ENCODE peak calls at places on chromosomes 11 and 22, in seven cellular contexts. One of them, this sample, is unnamed. For H3K9me3, the result is how much of the 10 kb centered on the place peaks cover.

GRCh38 chr22:41966607-41967240 is 2.5 kb upstream of the SEPTIN3 start:
- DNase-seq in IMR-90: peak
- DNase-seq in stomach: peak
- DNase-seq in hepatocyte: peak
- DNase-seq in tibial artery: peak
- DNase-seq in cardiac muscle cell: peak
- DNase-seq in GM23248: peak
- DNase-seq in this sample: peak

GRCh38 chr11:3947084-3947483 is 91.6 kb downstream of the STIM1 start:
- DNase-seq in tibial artery: peak
- DNase-seq in cardiac muscle cell: peak
- DNase-seq in IMR-90: peak
- DNase-seq in stomach: no peak
- DNase-seq in hepatocyte: no peak
- DNase-seq in GM23248: peak
- DNase-seq in this sample: peak

GRCh38 chr22:36507518-36508010 is 724 bp upstream of the FOXRED2 start:
- DNase-seq in GM23248: no peak
- DNase-seq in tibial artery: no peak
- DNase-seq in cardiac muscle cell: no peak
- DNase-seq in stomach: no peak
- DNase-seq in IMR-90: no peak
- DNase-seq in hepatocyte: no peak
- DNase-seq in this sample: no peak

GRCh38 chr11:86243377-86243776 is 1.2 kb upstream of the EED start:
- DNase-seq in GM23248: no peak
- DNase-seq in tibial artery: no peak
- DNase-seq in hepatocyte: no peak
- DNase-seq in IMR-90: no peak
- DNase-seq in stomach: no peak
- DNase-seq in cardiac muscle cell: no peak
- DNase-seq in this sample: no peak

GRCh38 chr11:76783901-76784813 is 1.0 kb downstream of the TSKU start:
- DNase-seq in cardiac muscle cell: peak
- DNase-seq in GM23248: peak
- DNase-seq in stomach: peak
- DNase-seq in tibial artery: no peak
- DNase-seq in IMR-90: peak
- DNase-seq in hepatocyte: peak
- DNase-seq in this sample: peak

GRCh38 chr22:21589415-21589814 is 21.9 kb downstream of the UBE2L3 start:
- DNase-seq in IMR-90: no peak
- DNase-seq in tibial artery: no peak
- DNase-seq in cardiac muscle cell: no peak
- DNase-seq in GM23248: no peak
- DNase-seq in stomach: no peak
- DNase-seq in hepatocyte: no peak
- DNase-seq in this sample: no peak

GRCh38 chr11:20309626-20310025 is 53.9 kb upstream of the HTATIP2 start:
- DNase-seq in hepatocyte: no peak
- DNase-seq in cardiac muscle cell: no peak
- DNase-seq in IMR-90: no peak
- DNase-seq in stomach: no peak
- DNase-seq in tibial artery: no peak
- DNase-seq in GM23248: no peak
- DNase-seq in this sample: no peak

GRCh38 chr11:134026655-134027343 is 42.1 kb upstream of the JAM3 start:
- DNase-seq in cardiac muscle cell: peak
- DNase-seq in stomach: no peak
- DNase-seq in tibial artery: no peak
- DNase-seq in GM23248: no peak
- DNase-seq in IMR-90: no peak
- DNase-seq in hepatocyte: no peak
- DNase-seq in this sample: no peak

GRCh38 chr11:94799726-94800125 is 31.6 kb downstream of the AMOTL1 start:
- DNase-seq in IMR-90: no peak
- DNase-seq in GM23248: no peak
- DNase-seq in stomach: no peak
- DNase-seq in cardiac muscle cell: no peak
- DNase-seq in tibial artery: no peak
- DNase-seq in hepatocyte: no peak
- DNase-seq in this sample: no peak

GRCh38 chr11:68431984-68432600 is 28.5 kb upstream of the PPP6R3 start:
- DNase-seq in GM23248: no peak
- DNase-seq in IMR-90: no peak
- DNase-seq in cardiac muscle cell: no peak
- DNase-seq in tibial artery: no peak
- DNase-seq in hepatocyte: no peak
- DNase-seq in stomach: no peak
- DNase-seq in this sample: peak

GRCh38 chr11:75768112-75768908 is at the start of gene DGAT2:
- DNase-seq in hepatocyte: peak
- DNase-seq in GM23248: peak
- DNase-seq in cardiac muscle cell: peak
- DNase-seq in IMR-90: peak
- DNase-seq in stomach: peak
- DNase-seq in tibial artery: peak
- DNase-seq in this sample: peak

GRCh38 chr22:29369460-29369859 is 18.9 kb downstream of the AP1B1 start:
- DNase-seq in tibial artery: peak
- DNase-seq in GM23248: peak
- DNase-seq in IMR-90: peak
- DNase-seq in cardiac muscle cell: no peak
- DNase-seq in stomach: no peak
- DNase-seq in hepatocyte: peak
- DNase-seq in this sample: peak

GRCh38 chr11:109035261-109035660 is 370.4 kb downstream of the DDX10 start:
- DNase-seq in hepatocyte: no peak
- DNase-seq in GM23248: no peak
- DNase-seq in stomach: no peak
- DNase-seq in IMR-90: no peak
- DNase-seq in cardiac muscle cell: no peak
- DNase-seq in tibial artery: no peak
- DNase-seq in this sample: no peak

GRCh38 chr22:26321469-26321913 is 107.6 kb upstream of the ASPHD2 start:
- DNase-seq in hepatocyte: no peak
- DNase-seq in GM23248: peak
- DNase-seq in cardiac muscle cell: no peak
- DNase-seq in IMR-90: peak
- DNase-seq in tibial artery: no peak
- DNase-seq in stomach: no peak
- DNase-seq in this sample: no peak

GRCh38 chr11:76114238-76114637 is 92.1 kb downstream of the WNT11 start:
- DNase-seq in cardiac muscle cell: no peak
- DNase-seq in hepatocyte: no peak
- DNase-seq in tibial artery: no peak
- DNase-seq in stomach: no peak
- DNase-seq in IMR-90: no peak
- DNase-seq in GM23248: no peak
- DNase-seq in this sample: no peak

GRCh38 chr22:42693055-42693762 is 27.5 kb downstream of the A4GALT start:
- DNase-seq in GM23248: no peak
- DNase-seq in tibial artery: no peak
- DNase-seq in stomach: no peak
- DNase-seq in cardiac muscle cell: no peak
- DNase-seq in hepatocyte: no peak
- DNase-seq in IMR-90: no peak
- DNase-seq in this sample: no peak

GRCh38 chr22:22787805-22788459 is 99.7 kb upstream of the IGLL5 start:
- DNase-seq in stomach: peak
- DNase-seq in cardiac muscle cell: no peak
- DNase-seq in tibial artery: peak
- DNase-seq in IMR-90: peak
- DNase-seq in hepatocyte: peak
- DNase-seq in GM23248: peak
- DNase-seq in this sample: peak

GRCh38 chr22:19806213-19807160 is 45.9 kb downstream of the TBX1 start:
- DNase-seq in IMR-90: no peak
- DNase-seq in stomach: peak
- DNase-seq in cardiac muscle cell: no peak
- DNase-seq in hepatocyte: peak
- DNase-seq in GM23248: no peak
- DNase-seq in tibial artery: no peak
- DNase-seq in this sample: peak

GRCh38 chr11:45757672-45758071 is 47.3 kb upstream of the SLC35C1 start:
- DNase-seq in tibial artery: no peak
- DNase-seq in GM23248: no peak
- DNase-seq in cardiac muscle cell: no peak
- DNase-seq in hepatocyte: no peak
- DNase-seq in IMR-90: no peak
- DNase-seq in stomach: peak
- DNase-seq in this sample: no peak
- H3K9me3 ChIP-seq in tibial artery: under half
- H3K9me3 ChIP-seq in GM23248: under half
- H3K9me3 ChIP-seq in cardiac muscle cell: under half
- H3K9me3 ChIP-seq in hepatocyte: under half
- H3K9me3 ChIP-seq in IMR-90: under half
- H3K9me3 ChIP-seq in stomach: under half
- H3K9me3 ChIP-seq in this sample: under half

DNA sequence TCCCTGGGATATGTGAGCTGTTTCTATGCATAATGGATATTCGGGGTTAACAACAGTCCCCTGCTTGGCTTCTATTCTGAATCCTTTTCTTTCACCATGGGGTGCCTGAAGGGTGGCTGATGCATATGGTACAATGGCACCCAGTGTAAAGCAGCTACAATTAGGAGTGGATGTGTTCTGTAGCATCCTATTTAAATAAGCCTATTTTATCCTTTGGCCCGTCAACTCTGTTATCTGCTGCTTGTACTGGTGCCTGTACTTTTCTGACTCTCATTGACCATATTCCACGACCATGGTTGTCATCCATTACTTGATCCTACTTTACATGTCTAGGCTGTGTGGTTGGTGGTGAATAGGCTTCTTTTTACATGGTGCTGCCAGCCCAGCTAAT is 1.3 kb downstream of the TUG1 start:
- DNase-seq in tibial artery: no peak
- DNase-seq in stomach: no peak
- DNase-seq in IMR-90: no peak
- DNase-seq in hepatocyte: no peak
- DNase-seq in cardiac muscle cell: no peak
- DNase-seq in GM23248: peak
- DNase-seq in this sample: no peak
- H3K9me3 ChIP-seq in tibial artery: half or more
- H3K9me3 ChIP-seq in stomach: under half
- H3K9me3 ChIP-seq in IMR-90: under half
- H3K9me3 ChIP-seq in hepatocyte: under half
- H3K9me3 ChIP-seq in cardiac muscle cell: under half
- H3K9me3 ChIP-seq in GM23248: under half
- H3K9me3 ChIP-seq in this sample: under half

DNA sequence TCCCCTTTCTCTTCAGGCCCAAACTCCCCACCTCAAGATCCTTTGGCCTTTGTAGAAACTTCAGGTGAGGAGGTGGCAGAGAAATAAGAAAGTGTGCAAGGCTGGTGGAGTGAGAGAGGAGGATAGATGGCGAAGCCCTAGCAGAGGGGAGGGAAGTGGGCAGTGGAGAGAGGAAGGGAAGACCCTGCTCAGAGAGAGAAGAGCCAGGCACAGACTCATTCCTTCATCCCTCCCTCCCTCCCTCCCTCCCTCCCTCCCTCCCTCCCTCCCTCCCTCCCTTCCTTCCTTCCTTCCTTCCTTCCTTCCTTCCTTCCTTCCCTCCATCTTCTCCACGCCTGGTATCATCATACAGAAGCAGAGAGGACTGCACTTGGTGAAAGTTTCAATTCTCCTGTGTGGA is 21.0 kb downstream of the RTN4RL2 start:
- DNase-seq in cardiac muscle cell: no peak
- DNase-seq in hepatocyte: no peak
- DNase-seq in GM23248: no peak
- DNase-seq in tibial artery: no peak
- DNase-seq in stomach: no peak
- DNase-seq in IMR-90: no peak
- DNase-seq in this sample: no peak
- H3K9me3 ChIP-seq in cardiac muscle cell: under half
- H3K9me3 ChIP-seq in hepatocyte: under half
- H3K9me3 ChIP-seq in GM23248: under half
- H3K9me3 ChIP-seq in tibial artery: under half
- H3K9me3 ChIP-seq in stomach: under half
- H3K9me3 ChIP-seq in IMR-90: under half
- H3K9me3 ChIP-seq in this sample: under half

DNA sequence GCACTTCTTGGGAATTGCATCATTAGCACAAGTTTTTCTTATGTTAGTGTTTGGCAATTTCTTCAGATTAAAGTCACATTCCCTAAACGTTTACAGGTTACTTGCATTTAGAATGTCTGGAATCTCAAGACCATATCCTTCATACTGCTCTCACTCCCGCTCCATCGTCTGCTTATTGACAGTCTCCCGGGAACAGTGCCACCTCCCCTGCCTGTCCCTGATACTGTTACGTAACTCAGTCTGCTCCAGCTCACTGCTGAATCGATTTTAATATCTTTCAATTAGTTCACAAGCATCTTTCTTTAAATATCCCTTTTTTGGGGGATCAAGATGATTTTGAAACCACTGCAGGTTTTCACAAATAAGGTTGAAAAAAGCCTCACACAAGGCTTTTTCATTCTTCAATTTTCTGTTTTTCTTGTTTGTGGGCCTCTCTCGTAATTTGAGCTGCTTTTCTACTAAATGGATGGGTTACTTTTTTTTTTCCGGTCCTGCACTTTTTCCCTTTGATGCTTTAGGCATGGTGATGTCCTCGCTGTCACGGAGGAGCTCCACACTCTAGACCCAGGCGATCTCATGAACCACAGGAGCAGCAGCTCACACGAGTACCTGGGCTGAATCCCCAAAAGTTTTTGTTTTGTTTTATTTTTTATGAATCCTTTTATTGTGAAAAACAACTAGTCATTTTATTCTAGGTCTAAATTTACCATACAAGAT is 48.0 kb downstream of the GLYATL2 start:
- DNase-seq in tibial artery: no peak
- DNase-seq in hepatocyte: no peak
- DNase-seq in stomach: peak
- DNase-seq in cardiac muscle cell: no peak
- DNase-seq in GM23248: peak
- DNase-seq in IMR-90: no peak
- DNase-seq in this sample: no peak
- H3K9me3 ChIP-seq in tibial artery: under half
- H3K9me3 ChIP-seq in hepatocyte: under half
- H3K9me3 ChIP-seq in stomach: under half
- H3K9me3 ChIP-seq in cardiac muscle cell: under half
- H3K9me3 ChIP-seq in GM23248: under half
- H3K9me3 ChIP-seq in IMR-90: under half
- H3K9me3 ChIP-seq in this sample: under half